ENCODE peak calls at places on chromosome 20, in ten cellular contexts. S is A549; L is NCI-H2081; G is GM12865; U is NCI-H524; P is LoVo; E is H4; H is effector CD4-positive, alpha-beta T cell; Z is activated CD4-positive, CD25-positive, alpha-beta regulatory T cell; F is AG20443. D is an unnamed sample.

GRCh38 chr20:37278966-37279590 is 10.4 kb upstream of the MANBAL start:
- DNase-seq in G (no peak), F (peak; percentile 22), U (no peak), Z (no peak), H (no peak), S (no peak), L (no peak), P (no peak), E (no peak), D (no peak)

GRCh38 chr20:44770480-44771171 is 25.0 kb downstream of the KCNK15 start:
- DNase-seq in L (no peak), U (no peak), H (no peak), G (no peak), S (no peak), E (no peak), P (no peak), Z (no peak), F (no peak), D (no peak)

GRCh38 chr20:11891081-11891826 is 26.4 kb upstream of the BTBD3 start:
- DNase-seq in F (peak; percentile 60), L (peak; percentile 43), E (peak; percentile 23), H (no peak), U (no peak), Z (no peak), G (no peak), P (peak; percentile 68), S (peak; percentile 21), D (peak; percentile 60)

GRCh38 chr20:36754656-36755222 is 8.8 kb upstream of the NDRG3 start:
- DNase-seq in U (peak; percentile 56), G (peak; percentile 67), S (peak; percentile 76), E (peak; percentile 40), L (peak; percentile 34), P (peak; percentile 31), Z (no peak), H (peak; percentile 29), F (peak; percentile 80), D (peak; percentile 35)

GRCh38 chr20:17589161-17589834 is 19.4 kb downstream of the DSTN start:
- DNase-seq in G (no peak), E (no peak), P (no peak), L (no peak), F (peak; percentile 22), S (no peak), U (no peak), Z (no peak), H (no peak), D (no peak)

GRCh38 chr20:48019940-48020339 is 234.7 kb upstream of the SULF2 start:
- DNase-seq in Z (no peak), G (no peak), L (no peak), U (no peak), H (no peak), S (no peak), E (no peak), F (no peak), P (no peak), D (no peak)

GRCh38 chr20:37378785-37379598 is 33.1 kb downstream of the SRC start:
- DNase-seq in U (no peak), S (peak; percentile 55), P (no peak), E (no peak), Z (no peak), H (no peak), G (no peak), L (no peak), F (no peak), D (peak; percentile 33)

GRCh38 chr20:63292904-63293303 is at the start of gene COL20A1:
- DNase-seq in G (no peak), U (no peak), Z (no peak), P (no peak), L (no peak), E (no peak), F (no peak), H (no peak), S (no peak), D (no peak)

GRCh38 chr20:1171461-1172093 is 13.2 kb downstream of the TMEM74B start:
- DNase-seq in U (no peak), F (peak; percentile 50), L (no peak), P (no peak), H (no peak), S (no peak), G (peak; percentile 19), Z (no peak), E (no peak), D (no peak)

GRCh38 chr20:37564388-37565133 is 36.9 kb upstream of the BLCAP start:
- DNase-seq in H (peak; percentile 4), F (peak; percentile 91), P (peak; percentile 62), Z (no peak), G (peak; percentile 28), E (no peak), U (peak; percentile 27), L (peak; percentile 30), S (peak; percentile 46), D (peak; percentile 52)

GRCh38 chr20:46128310-46129151 is 10.4 kb downstream of the CD40 start:
- DNase-seq in L (peak; percentile 48), S (peak; percentile 53), H (no peak), E (no peak), Z (no peak), P (no peak), F (peak; percentile 70), G (no peak), U (peak; percentile 57), D (no peak)

GRCh38 chr20:52972190-52972937 is at the start of gene TSHZ2:
- DNase-seq in L (peak; percentile 46), G (peak; percentile 2), Z (no peak), P (no peak), F (peak; percentile 83), H (peak; percentile 8), U (peak; percentile 70), E (peak; percentile 58), S (no peak), D (peak; percentile 25)

GRCh38 chr20:43957392-43957791 is 42.7 kb downstream of the TOX2 start:
- DNase-seq in L (no peak), H (no peak), E (no peak), Z (no peak), G (no peak), F (no peak), U (no peak), S (no peak), P (no peak), D (no peak)

GRCh38 chr20:50594591-50595432 is 84.6 kb downstream of the PTPN1 start:
- DNase-seq in Z (no peak), L (no peak), G (peak; percentile 38), P (no peak), E (no peak), F (no peak), S (no peak), H (no peak), U (no peak), D (no peak)

GRCh38 chr20:36745927-36746659 is at the start of gene NDRG3:
- DNase-seq in F (peak; percentile 100), E (peak; percentile 93), P (peak; percentile 94), U (peak; percentile 90), L (peak; percentile 92), H (peak; percentile 89), Z (peak; percentile 86), S (peak; percentile 96), G (peak; percentile 97), D (peak; percentile 93)

GRCh38 chr20:22576273-22576672 is 8.1 kb downstream of the FOXA2 start:
- DNase-seq in E (no peak), S (no peak), U (no peak), G (no peak), Z (no peak), H (no peak), P (no peak), L (peak; percentile 60), F (no peak), D (no peak)

GRCh38 chr20:58978351-58979190 is 2.5 kb upstream of the NELFCD start:
- DNase-seq in E (no peak), Z (no peak), L (no peak), G (peak; percentile 22), P (no peak), S (no peak), H (no peak), F (no peak), U (no peak), D (no peak)

GRCh38 chr20:61875996-61876395 is 189.7 kb downstream of the TAF4 start:
- DNase-seq in L (no peak), E (no peak), P (no peak), H (no peak), G (no peak), U (no peak), F (no peak), S (no peak), Z (no peak), D (no peak)

GRCh38 chr20:35171753-35172433 is at the start of gene PROCR:
- DNase-seq in L (no peak), U (peak; percentile 78), G (no peak), Z (no peak), H (no peak), P (peak; percentile 94), S (peak; percentile 94), E (peak; percentile 97), F (peak; percentile 94), D (peak; percentile 83)

GRCh38 chr20:9534025-9534424 is 19.6 kb downstream of the LAMP5 start:
- DNase-seq in G (no peak), S (no peak), Z (no peak), H (no peak), L (no peak), F (no peak), E (no peak), U (no peak), P (no peak), D (no peak)

GRCh38 chr20:40251284-40251932 is 437.6 kb downstream of the MAFB start:
- DNase-seq in U (peak; percentile 14), S (peak; percentile 4), H (no peak), P (no peak), G (peak; percentile 47), L (no peak), E (peak; percentile 23), Z (no peak), F (peak; percentile 67), D (peak; percentile 16)

GRCh38 chr20:61757678-61758555 is 307.8 kb downstream of the TAF4 start:
- DNase-seq in F (no peak), H (no peak), P (no peak), S (no peak), E (no peak), L (no peak), G (no peak), Z (no peak), U (no peak), D (no peak)

GRCh38 chr20:273884-274283 is 16.4 kb downstream of the DEFB132 start:
- DNase-seq in E (no peak), H (no peak), S (no peak), Z (no peak), U (no peak), P (no peak), L (no peak), F (no peak), G (no peak), D (no peak)

GRCh38 chr20:61538481-61539265 is 286.6 kb downstream of the CDH4 start:
- DNase-seq in F (no peak), P (no peak), S (no peak), U (no peak), E (no peak), L (no peak), H (no peak), Z (no peak), G (no peak), D (no peak)

D was measured in SJSA1.